ENCODE peak calls at places on chromosomes 5 and 9, in seven cellular contexts. D is NCI-H187; G is Jurkat, Clone E6-1; N is effector memory CD8-positive, alpha-beta T cell; V is progenitor cell of endocrine pancreas; R is endothelial cell; E is T-helper 1 cell. Z is an unnamed sample.
A peak's percentile ranks its signal among the peaks of the same experiment; 100 is the strongest.

GRCh38 chr5:54689411-54690251 is 172.1 kb downstream of the SNX18 start:
- DNase-seq in N (no peak), E (no peak), D (no peak), G (no peak), V (no peak), R (no peak), Z (no peak)

GRCh38 chr9:88702985-88703384 is 168.0 kb downstream of the NXNL2 start:
- DNase-seq in E (no peak), D (no peak), R (no peak), V (no peak), G (no peak), N (no peak), Z (no peak)

GRCh38 chr9:138105561-138106505 is 228.3 kb downstream of the CACNA1B start:
- DNase-seq in G (no peak), D (no peak), E (no peak), R (no peak), V (no peak), N (no peak), Z (no peak)

GRCh38 chr5:41097642-41098041 is 26.5 kb upstream of the MROH2B start:
- DNase-seq in R (no peak), N (no peak), V (no peak), E (no peak), G (no peak), D (no peak), Z (no peak)

GRCh38 chr5:126007841-126008240 is 415.4 kb upstream of the GRAMD2B start:
- DNase-seq in G (no peak), V (no peak), R (no peak), E (no peak), D (no peak), N (no peak), Z (no peak)

GRCh38 chr5:124527220-124527991 is 219.0 kb downstream of the ZNF608 start:
- DNase-seq in R (no peak), G (no peak), D (no peak), V (no peak), E (no peak), N (no peak), Z (no peak)

GRCh38 chr9:134641173-134641985 is at the start of gene COL5A1:
- DNase-seq in E (no peak), N (no peak), G (peak; percentile 51), R (peak; percentile 88), V (peak; percentile 83), D (no peak), Z (peak; percentile 39)

GRCh38 chr9:131448818-131449217 is 53.9 kb upstream of the POMT1 start:
- DNase-seq in G (no peak), E (no peak), N (no peak), D (no peak), V (no peak), R (no peak), Z (no peak)

GRCh38 chr9:33112099-33112498 is 35.6 kb upstream of the SMU1 start:
- DNase-seq in N (no peak), D (no peak), G (no peak), E (no peak), V (no peak), R (no peak), Z (no peak)

GRCh38 chr9:86242012-86242411 is 17.4 kb downstream of the C9orf153 start:
- DNase-seq in G (no peak), E (no peak), R (no peak), D (no peak), V (no peak), N (no peak), Z (no peak)

Z was measured in activated T-helper 9 cell treated with anti-CD3 and anti-CD28 coated beads, Interleukin-2, amount 50 U/mL, for 16 hours.